ENCODE peak calls at places on chromosomes 16 and 17, in five cellular contexts. One of them, this sample, is unnamed.

GRCh38 chr17:81666342-81667191 is at the start of the genes CCDC137 and OXLD1:
- DNase-seq in CD4-positive, alpha-beta memory T cell: peak
- DNase-seq in choroid plexus epithelial cell: peak
- DNase-seq in CD8-positive, alpha-beta memory T cell: peak
- DNase-seq in MM.1S: peak
- DNase-seq in this sample: peak

GRCh38 chr16:85199069-85199725 is 86.9 kb upstream of the CIBAR2 start:
- DNase-seq in CD8-positive, alpha-beta memory T cell: no peak
- DNase-seq in MM.1S: no peak
- DNase-seq in choroid plexus epithelial cell: no peak
- DNase-seq in CD4-positive, alpha-beta memory T cell: no peak
- DNase-seq in this sample: no peak

GRCh38 chr16:1983053-1983543 is 895 bp upstream of the GFER start:
- DNase-seq in CD8-positive, alpha-beta memory T cell: no peak
- DNase-seq in choroid plexus epithelial cell: peak
- DNase-seq in CD4-positive, alpha-beta memory T cell: no peak
- DNase-seq in MM.1S: no peak
- DNase-seq in this sample: no peak

GRCh38 chr16:48911700-48912099 is 301.7 kb upstream of the N4BP1 start:
- DNase-seq in CD4-positive, alpha-beta memory T cell: no peak
- DNase-seq in choroid plexus epithelial cell: no peak
- DNase-seq in MM.1S: no peak
- DNase-seq in CD8-positive, alpha-beta memory T cell: no peak
- DNase-seq in this sample: no peak

GRCh38 chr17:55332296-55333041 is 67.7 kb downstream of the HLF start:
- DNase-seq in CD8-positive, alpha-beta memory T cell: no peak
- DNase-seq in CD4-positive, alpha-beta memory T cell: no peak
- DNase-seq in MM.1S: no peak
- DNase-seq in choroid plexus epithelial cell: no peak
- DNase-seq in this sample: no peak

GRCh38 chr17:61749823-61750404 is 113.4 kb downstream of the BRIP1 start:
- DNase-seq in MM.1S: no peak
- DNase-seq in CD8-positive, alpha-beta memory T cell: no peak
- DNase-seq in CD4-positive, alpha-beta memory T cell: no peak
- DNase-seq in choroid plexus epithelial cell: no peak
- DNase-seq in this sample: no peak

GRCh38 chr17:77404812-77405581 is 264.2 kb downstream of the SEC14L1 start:
- DNase-seq in choroid plexus epithelial cell: peak
- DNase-seq in CD8-positive, alpha-beta memory T cell: peak
- DNase-seq in MM.1S: no peak
- DNase-seq in CD4-positive, alpha-beta memory T cell: peak
- DNase-seq in this sample: peak

GRCh38 chr16:84791501-84791900 is 28.3 kb upstream of the CRISPLD2 start:
- DNase-seq in MM.1S: no peak
- DNase-seq in choroid plexus epithelial cell: no peak
- DNase-seq in CD4-positive, alpha-beta memory T cell: no peak
- DNase-seq in CD8-positive, alpha-beta memory T cell: no peak
- DNase-seq in this sample: no peak

GRCh38 chr17:948284-948852 is 31.2 kb downstream of the NXN start:
- DNase-seq in choroid plexus epithelial cell: no peak
- DNase-seq in CD8-positive, alpha-beta memory T cell: no peak
- DNase-seq in MM.1S: no peak
- DNase-seq in CD4-positive, alpha-beta memory T cell: no peak
- DNase-seq in this sample: peak

This sample was measured in kidney tubule cell.